ENCODE peak calls at places on chromosome 19, in five cellular contexts. L is heart left ventricle; R is CD8-positive, alpha-beta T cell; E is mucosa of descending colon; Z is testis. N is an unnamed sample.

GRCh38 chr19:11191273-11191755 is 6.0 kb downstream of the KANK2 start:
- DNase-seq in E (peak; percentile 76), R (no peak), L (peak; percentile 94), Z (peak; percentile 67), N (peak; percentile 90)

GRCh38 chr19:36409841-36410240 is 8.6 kb downstream of the ZFP82 start:
- DNase-seq in Z (no peak), E (no peak), R (no peak), L (no peak), N (no peak)

GRCh38 chr19:50551713-50552187 is 16.5 kb downstream of the LRRC4B start:
- DNase-seq in L (no peak), E (no peak), Z (peak; percentile 59), R (no peak), N (no peak)

GRCh38 chr19:5579697-5580096 is 11.9 kb upstream of the TINCR start:
- DNase-seq in R (no peak), Z (no peak), L (no peak), E (no peak), N (no peak)

GRCh38 chr19:47331931-47332547 is at the start of gene C5AR2:
- DNase-seq in L (no peak), E (no peak), Z (peak; percentile 40), R (no peak), N (no peak)

GRCh38 chr19:35718345-35719041 is 690 bp downstream of the KMT2B start:
- DNase-seq in L (peak; percentile 57), E (peak; percentile 78), Z (peak; percentile 45), R (peak; percentile 70), N (peak; percentile 55)

GRCh38 chr19:39498262-39499081 is at the start of gene DLL3:
- DNase-seq in L (no peak), E (no peak), R (no peak), Z (no peak), N (peak; percentile 49)

GRCh38 chr19:35266904-35267817 is 1.6 kb upstream of the USF2 start:
- DNase-seq in R (peak; percentile 68), L (peak; percentile 67), E (peak; percentile 81), Z (peak; percentile 68), N (peak; percentile 65)

GRCh38 chr19:18995804-18996241 is 37.5 kb downstream of the SUGP2 start:
- DNase-seq in R (no peak), E (peak; percentile 62), L (peak; percentile 83), Z (peak; percentile 70), N (peak; percentile 93)

GRCh38 chr19:39837978-39838377 is 4.0 kb upstream of the DYRK1B start:
- DNase-seq in L (no peak), E (no peak), R (no peak), Z (no peak), N (no peak)

GRCh38 chr19:44657211-44657921 is 13.7 kb downstream of the PVR start:
- DNase-seq in R (peak; percentile 77), Z (peak; percentile 71), L (peak; percentile 74), E (peak; percentile 60), N (peak; percentile 26)

GRCh38 chr19:17627161-17627560 is 61.0 kb downstream of the UNC13A start:
- DNase-seq in R (no peak), E (peak; percentile 12), Z (no peak), L (no peak), N (no peak)

GRCh38 chr19:15418112-15418587 is 638 bp downstream of the AKAP8L start:
- DNase-seq in R (no peak), E (no peak), Z (peak; percentile 29), L (peak; percentile 30), N (peak; percentile 46)

GRCh38 chr19:38666662-38667448 is 19.4 kb downstream of the ACTN4 start:
- DNase-seq in Z (no peak), R (no peak), E (no peak), L (peak; percentile 75), N (peak; percentile 77)

GRCh38 chr19:19305066-19305465 is 15.2 kb downstream of the SUGP1 start:
- DNase-seq in E (no peak), L (no peak), Z (no peak), R (no peak), N (no peak)

GRCh38 chr19:7348587-7349230 is at the start of gene ARHGEF18:
- DNase-seq in E (peak; percentile 87), Z (no peak), L (peak; percentile 30), R (peak; percentile 85), N (no peak)

GRCh38 chr19:44643605-44644390 is at the start of gene PVR:
- DNase-seq in E (peak; percentile 80), Z (peak; percentile 85), L (peak; percentile 86), R (peak; percentile 53), N (peak; percentile 91)

GRCh38 chr19:10126213-10126639 is 6.5 kb upstream of the EIF3G start:
- DNase-seq in E (no peak), Z (no peak), L (no peak), R (no peak), N (no peak)

GRCh38 chr19:34430738-34431625 is 2.8 kb downstream of the UBA2 start:
- DNase-seq in L (no peak), R (no peak), E (no peak), Z (no peak), N (peak; percentile 53)

GRCh38 chr19:42074513-42075363 is 1.2 kb upstream of the ZNF574 start:
- DNase-seq in R (no peak), L (no peak), Z (peak; percentile 48), E (no peak), N (no peak)

GRCh38 chr19:58407658-58408151 is 744 bp upstream of the ZNF584 start:
- DNase-seq in R (no peak), E (no peak), L (no peak), Z (peak; percentile 41), N (no peak)

GRCh38 chr19:37855098-37855497 is 51.3 kb downstream of the WDR87 start:
- DNase-seq in Z (peak; percentile 87), L (peak; percentile 56), E (peak; percentile 50), R (no peak), N (peak; percentile 68)

GRCh38 chr19:39951686-39952085 is 17.3 kb upstream of the FCGBP start:
- DNase-seq in L (no peak), Z (no peak), E (no peak), R (peak; percentile 48), N (peak; percentile 66)

GRCh38 chr19:48249502-48250014 is 6.2 kb downstream of the CARD8 start:
- DNase-seq in Z (peak; percentile 61), R (peak; percentile 81), L (peak; percentile 65), E (peak; percentile 73), N (no peak)

GRCh38 chr19:18603255-18603957 is 3.2 kb downstream of the CRLF1 start:
- DNase-seq in R (no peak), E (peak; percentile 29), Z (no peak), L (no peak), N (peak; percentile 46)

GRCh38 chr19:6588508-6589345 is 2.2 kb downstream of the CD70 start:
- DNase-seq in R (no peak), Z (no peak), L (no peak), E (no peak), N (no peak)

GRCh38 chr19:40380199-40381037 is 9.6 kb downstream of the HIPK4 start:
- DNase-seq in E (no peak), L (no peak), R (no peak), Z (no peak), N (no peak)

GRCh38 chr19:17931532-17932191 is 1.2 kb upstream of the CCDC124 start:
- DNase-seq in Z (no peak), R (no peak), E (no peak), L (no peak), N (no peak)

GRCh38 chr19:18098891-18099622 is 1.5 kb downstream of the MAST3 start:
- DNase-seq in L (no peak), R (no peak), E (peak; percentile 81), Z (no peak), N (no peak)

GRCh38 chr19:28426110-28426901 is 786.6 kb downstream of the UQCRFS1 start:
- DNase-seq in L (no peak), R (no peak), Z (no peak), E (no peak), N (no peak)

GRCh38 chr19:45876411-45877197 is 9.3 kb downstream of the IRF2BP1 start:
- DNase-seq in Z (no peak), E (no peak), R (no peak), L (peak; percentile 46), N (peak; percentile 30)

GRCh38 chr19:34994643-34995471 is 5.3 kb upstream of the GRAMD1A start:
- DNase-seq in R (no peak), L (peak; percentile 63), Z (peak; percentile 56), E (peak; percentile 76), N (no peak)

GRCh38 chr19:58497634-58498170 is 14.1 kb downstream of the SLC27A5 start:
- DNase-seq in E (no peak), Z (no peak), L (no peak), R (no peak), N (no peak)

GRCh38 chr19:17404621-17405249 is 695 bp downstream of the BST2 start:
- DNase-seq in L (no peak), E (no peak), Z (no peak), R (no peak), N (no peak)

GRCh38 chr19:17248011-17248776 is 2.5 kb upstream of the NR2F6 start:
- DNase-seq in E (peak; percentile 85), Z (no peak), L (no peak), R (no peak), N (no peak)

GRCh38 chr19:12974301-12975220 is 5.2 kb downstream of the DAND5 start:
- DNase-seq in L (no peak), Z (no peak), E (no peak), R (no peak), N (no peak)

GRCh38 chr19:2096543-2097329 is at the start of gene IZUMO4:
- DNase-seq in Z (peak; percentile 99), L (peak; percentile 99), R (peak; percentile 100), E (peak; percentile 100), N (peak; percentile 99)
- TF ChIP-seq CTCF in Z (peak; percentile 40), L (peak; percentile 55), R (peak; percentile 49), E (peak; percentile 57), N (peak; percentile 30)

GRCh38 chr19:54871713-54872112 is 2.3 kb upstream of the FCAR start:
- DNase-seq in L (no peak), Z (no peak), E (no peak), R (no peak), N (no peak)
- H3K4me3 ChIP-seq in L (no peak overlapping the region), Z (no peak overlapping the region), E (no peak overlapping the region), R (no peak overlapping the region), N (no peak overlapping the region)

GRCh38 chr19:4482721-4483120 is 10.6 kb downstream of the HDGFL2 start:
- DNase-seq in E (no peak), R (no peak), Z (no peak), L (no peak), N (no peak)
- TF ChIP-seq CTCF in E (no peak), R (no peak), Z (no peak), L (no peak), N (no peak)

DNA sequence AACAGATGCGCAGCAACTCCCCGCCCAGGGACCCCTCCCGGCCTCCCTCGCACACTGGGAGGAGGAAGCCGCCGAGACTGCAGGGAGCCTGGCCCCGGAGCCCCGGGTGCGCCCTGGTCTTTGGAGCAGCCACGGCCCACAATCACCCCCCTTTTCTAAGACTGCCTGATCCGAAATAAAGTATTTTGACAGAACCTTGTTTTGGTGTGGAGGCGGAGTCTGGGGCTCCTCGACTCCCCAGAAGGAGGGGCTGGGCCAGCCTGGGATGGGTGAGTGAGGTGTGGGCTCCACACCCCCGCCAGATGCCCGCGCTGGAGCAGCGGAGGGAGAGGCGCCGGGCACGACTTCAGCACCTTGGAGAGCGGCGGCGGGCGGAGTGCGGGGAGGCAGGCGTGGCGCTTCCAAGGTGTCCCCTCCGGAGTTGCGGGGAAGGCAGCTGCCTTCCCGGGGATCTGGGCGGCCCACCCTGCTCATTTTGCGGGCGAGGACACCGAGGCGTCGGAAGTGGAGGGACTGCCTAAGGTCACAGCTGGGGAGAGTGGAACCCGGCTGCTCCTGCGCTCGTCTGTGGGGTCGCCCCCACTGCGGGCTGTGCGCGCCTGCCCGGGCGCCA is 9.4 kb downstream of the SIRT6 start:
- DNase-seq in Z (peak; percentile 63), L (peak; percentile 55), E (peak; percentile 69), R (peak; percentile 79), N (peak; percentile 17)
- H3K4me3 ChIP-seq in Z (no peak overlapping the region), L (no peak overlapping the region), E (no peak overlapping the region), R (no peak overlapping the region), N (no peak overlapping the region)

N was measured in foreskin fibroblast.